ENCODE peak calls at places on chromosomes 5 and 9, in six cellular contexts. One of them, this sample, is unnamed.

GRCh38 chr9:109742759-109743388 is 37.1 kb upstream of the PALM2AKAP2 start:
- DNase-seq in HTR-8/SVneo: no peak
- DNase-seq in bronchial epithelial cell: no peak
- DNase-seq in activated CD8-positive, alpha-beta T cell treated with anti-CD3 and anti-CD28 coated beads for 36 hours: no peak
- DNase-seq in fibroblast of lung: peak
- DNase-seq in stimulated activated CD4-positive, alpha-beta T cell treated with anti-CD3 and anti-CD28 coated beads, Interleukin-15, amount 100 ng/mL, for 24 hours: no peak
- DNase-seq in this sample: no peak

GRCh38 chr9:34338664-34339063 is 9.3 kb downstream of the NUDT2 start:
- DNase-seq in bronchial epithelial cell: no peak
- DNase-seq in activated CD8-positive, alpha-beta T cell treated with anti-CD3 and anti-CD28 coated beads for 36 hours: no peak
- DNase-seq in HTR-8/SVneo: no peak
- DNase-seq in stimulated activated CD4-positive, alpha-beta T cell treated with anti-CD3 and anti-CD28 coated beads, Interleukin-15, amount 100 ng/mL, for 24 hours: no peak
- DNase-seq in fibroblast of lung: no peak
- DNase-seq in this sample: no peak

GRCh38 chr5:98474802-98475201 is 298.7 kb upstream of the RGMB start:
- DNase-seq in stimulated activated CD4-positive, alpha-beta T cell treated with anti-CD3 and anti-CD28 coated beads, Interleukin-15, amount 100 ng/mL, for 24 hours: no peak
- DNase-seq in bronchial epithelial cell: no peak
- DNase-seq in HTR-8/SVneo: no peak
- DNase-seq in activated CD8-positive, alpha-beta T cell treated with anti-CD3 and anti-CD28 coated beads for 36 hours: no peak
- DNase-seq in fibroblast of lung: no peak
- DNase-seq in this sample: no peak

GRCh38 chr9:128372784-128373183 is 1.6 kb downstream of the URM1 start:
- DNase-seq in activated CD8-positive, alpha-beta T cell treated with anti-CD3 and anti-CD28 coated beads for 36 hours: no peak
- DNase-seq in HTR-8/SVneo: no peak
- DNase-seq in bronchial epithelial cell: peak
- DNase-seq in fibroblast of lung: peak
- DNase-seq in stimulated activated CD4-positive, alpha-beta T cell treated with anti-CD3 and anti-CD28 coated beads, Interleukin-15, amount 100 ng/mL, for 24 hours: no peak
- DNase-seq in this sample: no peak

GRCh38 chr9:27564685-27565084 is 8.6 kb downstream of the C9orf72 start:
- DNase-seq in activated CD8-positive, alpha-beta T cell treated with anti-CD3 and anti-CD28 coated beads for 36 hours: no peak
- DNase-seq in bronchial epithelial cell: no peak
- DNase-seq in HTR-8/SVneo: no peak
- DNase-seq in fibroblast of lung: no peak
- DNase-seq in stimulated activated CD4-positive, alpha-beta T cell treated with anti-CD3 and anti-CD28 coated beads, Interleukin-15, amount 100 ng/mL, for 24 hours: no peak
- DNase-seq in this sample: no peak

GRCh38 chr9:115146581-115147021 is 28.6 kb upstream of the TNC start:
- DNase-seq in fibroblast of lung: peak
- DNase-seq in activated CD8-positive, alpha-beta T cell treated with anti-CD3 and anti-CD28 coated beads for 36 hours: no peak
- DNase-seq in stimulated activated CD4-positive, alpha-beta T cell treated with anti-CD3 and anti-CD28 coated beads, Interleukin-15, amount 100 ng/mL, for 24 hours: no peak
- DNase-seq in HTR-8/SVneo: peak
- DNase-seq in bronchial epithelial cell: peak
- DNase-seq in this sample: no peak

GRCh38 chr9:122228191-122228905 is 409 bp downstream of the LHX6 start:
- DNase-seq in fibroblast of lung: no peak
- DNase-seq in activated CD8-positive, alpha-beta T cell treated with anti-CD3 and anti-CD28 coated beads for 36 hours: no peak
- DNase-seq in bronchial epithelial cell: no peak
- DNase-seq in stimulated activated CD4-positive, alpha-beta T cell treated with anti-CD3 and anti-CD28 coated beads, Interleukin-15, amount 100 ng/mL, for 24 hours: no peak
- DNase-seq in HTR-8/SVneo: no peak
- DNase-seq in this sample: no peak

GRCh38 chr5:138179277-138179857 is 455 bp downstream of the KIF20A start:
- DNase-seq in activated CD8-positive, alpha-beta T cell treated with anti-CD3 and anti-CD28 coated beads for 36 hours: peak
- DNase-seq in fibroblast of lung: peak
- DNase-seq in HTR-8/SVneo: no peak
- DNase-seq in bronchial epithelial cell: peak
- DNase-seq in stimulated activated CD4-positive, alpha-beta T cell treated with anti-CD3 and anti-CD28 coated beads, Interleukin-15, amount 100 ng/mL, for 24 hours: peak
- DNase-seq in this sample: no peak

GRCh38 chr9:5513966-5514365 is 3.6 kb downstream of the PDCD1LG2 start:
- DNase-seq in fibroblast of lung: no peak
- DNase-seq in bronchial epithelial cell: no peak
- DNase-seq in HTR-8/SVneo: no peak
- DNase-seq in activated CD8-positive, alpha-beta T cell treated with anti-CD3 and anti-CD28 coated beads for 36 hours: no peak
- DNase-seq in stimulated activated CD4-positive, alpha-beta T cell treated with anti-CD3 and anti-CD28 coated beads, Interleukin-15, amount 100 ng/mL, for 24 hours: no peak
- DNase-seq in this sample: no peak

GRCh38 chr9:5842926-5843325 is 10.0 kb upstream of the ERMP1 start:
- DNase-seq in fibroblast of lung: no peak
- DNase-seq in activated CD8-positive, alpha-beta T cell treated with anti-CD3 and anti-CD28 coated beads for 36 hours: no peak
- DNase-seq in bronchial epithelial cell: no peak
- DNase-seq in stimulated activated CD4-positive, alpha-beta T cell treated with anti-CD3 and anti-CD28 coated beads, Interleukin-15, amount 100 ng/mL, for 24 hours: no peak
- DNase-seq in HTR-8/SVneo: no peak
- DNase-seq in this sample: no peak

GRCh38 chr5:169268019-169268418 is 32.9 kb downstream of the SLIT3 start:
- DNase-seq in stimulated activated CD4-positive, alpha-beta T cell treated with anti-CD3 and anti-CD28 coated beads, Interleukin-15, amount 100 ng/mL, for 24 hours: no peak
- DNase-seq in HTR-8/SVneo: no peak
- DNase-seq in fibroblast of lung: no peak
- DNase-seq in bronchial epithelial cell: peak
- DNase-seq in activated CD8-positive, alpha-beta T cell treated with anti-CD3 and anti-CD28 coated beads for 36 hours: no peak
- DNase-seq in this sample: no peak

GRCh38 chr5:169169786-169170185 is 131.2 kb downstream of the SLIT3 start:
- DNase-seq in bronchial epithelial cell: no peak
- DNase-seq in fibroblast of lung: no peak
- DNase-seq in HTR-8/SVneo: peak
- DNase-seq in activated CD8-positive, alpha-beta T cell treated with anti-CD3 and anti-CD28 coated beads for 36 hours: no peak
- DNase-seq in stimulated activated CD4-positive, alpha-beta T cell treated with anti-CD3 and anti-CD28 coated beads, Interleukin-15, amount 100 ng/mL, for 24 hours: no peak
- DNase-seq in this sample: no peak

GRCh38 chr5:179746872-179747271 is 14.2 kb downstream of the MAML1 start:
- DNase-seq in activated CD8-positive, alpha-beta T cell treated with anti-CD3 and anti-CD28 coated beads for 36 hours: no peak
- DNase-seq in fibroblast of lung: no peak
- DNase-seq in HTR-8/SVneo: no peak
- DNase-seq in bronchial epithelial cell: no peak
- DNase-seq in stimulated activated CD4-positive, alpha-beta T cell treated with anti-CD3 and anti-CD28 coated beads, Interleukin-15, amount 100 ng/mL, for 24 hours: no peak
- DNase-seq in this sample: no peak

GRCh38 chr5:132439521-132440206 is 50.9 kb downstream of the IRF1 start:
- DNase-seq in activated CD8-positive, alpha-beta T cell treated with anti-CD3 and anti-CD28 coated beads for 36 hours: peak
- DNase-seq in stimulated activated CD4-positive, alpha-beta T cell treated with anti-CD3 and anti-CD28 coated beads, Interleukin-15, amount 100 ng/mL, for 24 hours: no peak
- DNase-seq in bronchial epithelial cell: peak
- DNase-seq in HTR-8/SVneo: peak
- DNase-seq in fibroblast of lung: peak
- DNase-seq in this sample: no peak

GRCh38 chr9:85243921-85244320 is 497.8 kb downstream of the AGTPBP1 start:
- DNase-seq in HTR-8/SVneo: no peak
- DNase-seq in bronchial epithelial cell: no peak
- DNase-seq in stimulated activated CD4-positive, alpha-beta T cell treated with anti-CD3 and anti-CD28 coated beads, Interleukin-15, amount 100 ng/mL, for 24 hours: no peak
- DNase-seq in activated CD8-positive, alpha-beta T cell treated with anti-CD3 and anti-CD28 coated beads for 36 hours: no peak
- DNase-seq in fibroblast of lung: no peak
- DNase-seq in this sample: no peak

GRCh38 chr5:169547508-169547907 is 36.1 kb upstream of the SPDL1 start:
- DNase-seq in HTR-8/SVneo: no peak
- DNase-seq in activated CD8-positive, alpha-beta T cell treated with anti-CD3 and anti-CD28 coated beads for 36 hours: no peak
- DNase-seq in fibroblast of lung: peak
- DNase-seq in bronchial epithelial cell: peak
- DNase-seq in stimulated activated CD4-positive, alpha-beta T cell treated with anti-CD3 and anti-CD28 coated beads, Interleukin-15, amount 100 ng/mL, for 24 hours: no peak
- DNase-seq in this sample: no peak

GRCh38 chr5:101461455-101461854 is 558.4 kb upstream of the ST8SIA4 start:
- DNase-seq in activated CD8-positive, alpha-beta T cell treated with anti-CD3 and anti-CD28 coated beads for 36 hours: no peak
- DNase-seq in fibroblast of lung: no peak
- DNase-seq in bronchial epithelial cell: no peak
- DNase-seq in stimulated activated CD4-positive, alpha-beta T cell treated with anti-CD3 and anti-CD28 coated beads, Interleukin-15, amount 100 ng/mL, for 24 hours: no peak
- DNase-seq in HTR-8/SVneo: no peak
- DNase-seq in this sample: no peak

GRCh38 chr9:21994526-21994995 is at the start of gene CDKN2B-AS1:
- DNase-seq in bronchial epithelial cell: peak
- DNase-seq in HTR-8/SVneo: peak
- DNase-seq in stimulated activated CD4-positive, alpha-beta T cell treated with anti-CD3 and anti-CD28 coated beads, Interleukin-15, amount 100 ng/mL, for 24 hours: peak
- DNase-seq in fibroblast of lung: peak
- DNase-seq in activated CD8-positive, alpha-beta T cell treated with anti-CD3 and anti-CD28 coated beads for 36 hours: peak
- DNase-seq in this sample: peak

GRCh38 chr5:6634788-6635430 is 1.7 kb downstream of the SRD5A1 start:
- DNase-seq in fibroblast of lung: no peak
- DNase-seq in bronchial epithelial cell: peak
- DNase-seq in stimulated activated CD4-positive, alpha-beta T cell treated with anti-CD3 and anti-CD28 coated beads, Interleukin-15, amount 100 ng/mL, for 24 hours: no peak
- DNase-seq in activated CD8-positive, alpha-beta T cell treated with anti-CD3 and anti-CD28 coated beads for 36 hours: no peak
- DNase-seq in HTR-8/SVneo: no peak
- DNase-seq in this sample: no peak

GRCh38 chr5:32720295-32720694 is 9.2 kb downstream of the NPR3 start:
- DNase-seq in bronchial epithelial cell: no peak
- DNase-seq in fibroblast of lung: no peak
- DNase-seq in HTR-8/SVneo: no peak
- DNase-seq in activated CD8-positive, alpha-beta T cell treated with anti-CD3 and anti-CD28 coated beads for 36 hours: no peak
- DNase-seq in stimulated activated CD4-positive, alpha-beta T cell treated with anti-CD3 and anti-CD28 coated beads, Interleukin-15, amount 100 ng/mL, for 24 hours: no peak
- DNase-seq in this sample: no peak

GRCh38 chr5:53472720-53473510 is 7.5 kb upstream of the FST start:
- DNase-seq in fibroblast of lung: no peak
- DNase-seq in activated CD8-positive, alpha-beta T cell treated with anti-CD3 and anti-CD28 coated beads for 36 hours: no peak
- DNase-seq in bronchial epithelial cell: no peak
- DNase-seq in stimulated activated CD4-positive, alpha-beta T cell treated with anti-CD3 and anti-CD28 coated beads, Interleukin-15, amount 100 ng/mL, for 24 hours: no peak
- DNase-seq in HTR-8/SVneo: no peak
- DNase-seq in this sample: no peak

GRCh38 chr5:149959406-149960236 is 937 bp upstream of the SLC26A2 start:
- DNase-seq in activated CD8-positive, alpha-beta T cell treated with anti-CD3 and anti-CD28 coated beads for 36 hours: peak
- DNase-seq in HTR-8/SVneo: peak
- DNase-seq in fibroblast of lung: peak
- DNase-seq in stimulated activated CD4-positive, alpha-beta T cell treated with anti-CD3 and anti-CD28 coated beads, Interleukin-15, amount 100 ng/mL, for 24 hours: peak
- DNase-seq in bronchial epithelial cell: peak
- DNase-seq in this sample: no peak

GRCh38 chr9:115275753-115276152 is 157.8 kb upstream of the TNC start:
- DNase-seq in bronchial epithelial cell: peak
- DNase-seq in stimulated activated CD4-positive, alpha-beta T cell treated with anti-CD3 and anti-CD28 coated beads, Interleukin-15, amount 100 ng/mL, for 24 hours: no peak
- DNase-seq in fibroblast of lung: no peak
- DNase-seq in activated CD8-positive, alpha-beta T cell treated with anti-CD3 and anti-CD28 coated beads for 36 hours: no peak
- DNase-seq in HTR-8/SVneo: no peak
- DNase-seq in this sample: no peak

GRCh38 chr5:172185096-172185461 is 2.9 kb downstream of the STK10 start:
- DNase-seq in stimulated activated CD4-positive, alpha-beta T cell treated with anti-CD3 and anti-CD28 coated beads, Interleukin-15, amount 100 ng/mL, for 24 hours: peak
- DNase-seq in bronchial epithelial cell: no peak
- DNase-seq in fibroblast of lung: no peak
- DNase-seq in HTR-8/SVneo: no peak
- DNase-seq in activated CD8-positive, alpha-beta T cell treated with anti-CD3 and anti-CD28 coated beads for 36 hours: peak
- DNase-seq in this sample: no peak

GRCh38 chr9:121680236-121680635 is 28.8 kb downstream of the DAB2IP start:
- DNase-seq in stimulated activated CD4-positive, alpha-beta T cell treated with anti-CD3 and anti-CD28 coated beads, Interleukin-15, amount 100 ng/mL, for 24 hours: no peak
- DNase-seq in bronchial epithelial cell: no peak
- DNase-seq in activated CD8-positive, alpha-beta T cell treated with anti-CD3 and anti-CD28 coated beads for 36 hours: no peak
- DNase-seq in fibroblast of lung: no peak
- DNase-seq in HTR-8/SVneo: no peak
- DNase-seq in this sample: peak

GRCh38 chr5:132737982-132738770 is 830 bp upstream of the KIF3A start:
- DNase-seq in stimulated activated CD4-positive, alpha-beta T cell treated with anti-CD3 and anti-CD28 coated beads, Interleukin-15, amount 100 ng/mL, for 24 hours: no peak
- DNase-seq in fibroblast of lung: no peak
- DNase-seq in HTR-8/SVneo: no peak
- DNase-seq in activated CD8-positive, alpha-beta T cell treated with anti-CD3 and anti-CD28 coated beads for 36 hours: no peak
- DNase-seq in bronchial epithelial cell: no peak
- DNase-seq in this sample: no peak

GRCh38 chr5:72556351-72557146 is 49.3 kb upstream of the ZNF366 start:
- DNase-seq in bronchial epithelial cell: peak
- DNase-seq in fibroblast of lung: peak
- DNase-seq in HTR-8/SVneo: no peak
- DNase-seq in stimulated activated CD4-positive, alpha-beta T cell treated with anti-CD3 and anti-CD28 coated beads, Interleukin-15, amount 100 ng/mL, for 24 hours: peak
- DNase-seq in activated CD8-positive, alpha-beta T cell treated with anti-CD3 and anti-CD28 coated beads for 36 hours: peak
- DNase-seq in this sample: peak

GRCh38 chr5:74673011-74673790 is 11.8 kb upstream of the HEXB start:
- DNase-seq in bronchial epithelial cell: peak
- DNase-seq in stimulated activated CD4-positive, alpha-beta T cell treated with anti-CD3 and anti-CD28 coated beads, Interleukin-15, amount 100 ng/mL, for 24 hours: no peak
- DNase-seq in HTR-8/SVneo: peak
- DNase-seq in activated CD8-positive, alpha-beta T cell treated with anti-CD3 and anti-CD28 coated beads for 36 hours: no peak
- DNase-seq in fibroblast of lung: peak
- DNase-seq in this sample: no peak

GRCh38 chr9:93675336-93676150 is 99.2 kb downstream of the PHF2 start:
- DNase-seq in fibroblast of lung: no peak
- DNase-seq in HTR-8/SVneo: no peak
- DNase-seq in activated CD8-positive, alpha-beta T cell treated with anti-CD3 and anti-CD28 coated beads for 36 hours: no peak
- DNase-seq in bronchial epithelial cell: no peak
- DNase-seq in stimulated activated CD4-positive, alpha-beta T cell treated with anti-CD3 and anti-CD28 coated beads, Interleukin-15, amount 100 ng/mL, for 24 hours: peak
- DNase-seq in this sample: peak

GRCh38 chr5:144024601-144025000 is 145.9 kb downstream of the YIPF5 start:
- DNase-seq in activated CD8-positive, alpha-beta T cell treated with anti-CD3 and anti-CD28 coated beads for 36 hours: no peak
- DNase-seq in bronchial epithelial cell: no peak
- DNase-seq in fibroblast of lung: peak
- DNase-seq in HTR-8/SVneo: no peak
- DNase-seq in stimulated activated CD4-positive, alpha-beta T cell treated with anti-CD3 and anti-CD28 coated beads, Interleukin-15, amount 100 ng/mL, for 24 hours: no peak
- DNase-seq in this sample: no peak

GRCh38 chr5:40587284-40587882 is 92.3 kb upstream of the PTGER4 start:
- DNase-seq in HTR-8/SVneo: no peak
- DNase-seq in activated CD8-positive, alpha-beta T cell treated with anti-CD3 and anti-CD28 coated beads for 36 hours: no peak
- DNase-seq in stimulated activated CD4-positive, alpha-beta T cell treated with anti-CD3 and anti-CD28 coated beads, Interleukin-15, amount 100 ng/mL, for 24 hours: no peak
- DNase-seq in bronchial epithelial cell: peak
- DNase-seq in fibroblast of lung: peak
- DNase-seq in this sample: no peak

GRCh38 chr9:111197251-111197650 is 132.8 kb downstream of the OR2K2 start:
- DNase-seq in bronchial epithelial cell: no peak
- DNase-seq in activated CD8-positive, alpha-beta T cell treated with anti-CD3 and anti-CD28 coated beads for 36 hours: no peak
- DNase-seq in fibroblast of lung: no peak
- DNase-seq in HTR-8/SVneo: no peak
- DNase-seq in stimulated activated CD4-positive, alpha-beta T cell treated with anti-CD3 and anti-CD28 coated beads, Interleukin-15, amount 100 ng/mL, for 24 hours: no peak
- DNase-seq in this sample: no peak

GRCh38 chr9:107224252-107224651 is 58.8 kb upstream of the RAD23B start:
- DNase-seq in activated CD8-positive, alpha-beta T cell treated with anti-CD3 and anti-CD28 coated beads for 36 hours: no peak
- DNase-seq in HTR-8/SVneo: no peak
- DNase-seq in stimulated activated CD4-positive, alpha-beta T cell treated with anti-CD3 and anti-CD28 coated beads, Interleukin-15, amount 100 ng/mL, for 24 hours: no peak
- DNase-seq in bronchial epithelial cell: no peak
- DNase-seq in fibroblast of lung: no peak
- DNase-seq in this sample: no peak

This sample was measured in pancreas.